ENCODE peak calls at places on chromosomes 12 and 14, in five cellular contexts. V, B, L, P and O are unnamed samples.
A peak's percentile ranks its signal among the peaks of the same experiment; 100 is the strongest.

GRCh38 chr12:117533687-117534086 is 172.3 kb upstream of the NOS1 start:
- DNase-seq in V (no peak), B (no peak), L (no peak), P (no peak), O (no peak)

GRCh38 chr12:4809449-4810218 is 89.4 kb downstream of the GALNT8 start:
- DNase-seq in V (no peak), B (no peak), L (no peak), P (no peak), O (no peak)

GRCh38 chr14:91997492-91997891 is 42.4 kb downstream of the TRIP11 start:
- DNase-seq in V (no peak), B (no peak), L (no peak), P (no peak), O (peak; percentile 12)

GRCh38 chr14:42911642-42912041 is 1305.0 kb downstream of the LRFN5 start:
- DNase-seq in V (no peak), B (no peak), L (peak; percentile 7), P (no peak), O (no peak)

GRCh38 chr12:51759175-51759574 is 89.3 kb downstream of the FIGNL2 start:
- DNase-seq in V (no peak), B (no peak), L (no peak), P (no peak), O (no peak)

GRCh38 chr12:114726092-114726710 is 42.2 kb upstream of the TBX3 start:
- DNase-seq in V (no peak), B (no peak), L (no peak), P (no peak), O (no peak)

GRCh38 chr12:123094349-123095073 is 56.4 kb downstream of the PITPNM2 start:
- DNase-seq in V (peak; percentile 56), B (peak; percentile 17), L (peak; percentile 37), P (peak; percentile 88), O (peak; percentile 85)

GRCh38 chr12:52381206-52381605 is 4.2 kb downstream of the KRT84 start:
- DNase-seq in V (no peak), B (no peak), L (no peak), P (no peak), O (no peak)

GRCh38 chr12:5581616-5582367 is 149.9 kb downstream of the NTF3 start:
- DNase-seq in V (no peak), B (no peak), L (no peak), P (no peak), O (peak; percentile 21)

GRCh38 chr14:23555882-23556699 is at the start of gene THTPA:
- DNase-seq in V (peak; percentile 62), B (peak; percentile 80), L (peak; percentile 91), P (peak; percentile 85), O (peak; percentile 84)

GRCh38 chr14:74671789-74672188 is 41.1 kb downstream of the AREL1 start:
- DNase-seq in V (no peak), B (no peak), L (peak; percentile 82), P (peak; percentile 80), O (peak; percentile 79)

GRCh38 chr12:116928504-116928903 is 17.8 kb downstream of the FBXW8 start:
- DNase-seq in V (no peak), B (no peak), L (no peak), P (no peak), O (no peak)

GRCh38 chr12:128578045-128578444 is 245.7 kb downstream of the SLC15A4 start:
- DNase-seq in V (no peak), B (no peak), L (no peak), P (no peak), O (no peak)

GRCh38 chr12:38399711-38400205 is 83.2 kb downstream of the ALG10B start:
- DNase-seq in V (no peak), B (no peak), L (no peak), P (no peak), O (no peak)

GRCh38 chr14:59481407-59482119 is 2.6 kb downstream of the L3HYPDH start:
- DNase-seq in V (no peak), B (no peak), L (peak; percentile 26), P (no peak), O (peak; percentile 96)

GRCh38 chr14:32933943-32934890 is 4.5 kb upstream of the NPAS3 start:
- DNase-seq in V (no peak), B (no peak), L (peak; percentile 47), P (no peak), O (peak; percentile 29)

GRCh38 chr14:64708148-64709004 is 4.2 kb downstream of the PLEKHG3 start:
- DNase-seq in V (no peak), B (no peak), L (no peak), P (peak; percentile 86), O (no peak)

GRCh38 chr14:23559010-23559920 is 3.2 kb downstream of the THTPA start:
- DNase-seq in V (no peak), B (no peak), L (peak; percentile 44), P (peak; percentile 45), O (peak; percentile 56)

GRCh38 chr14:41986726-41987125 is 380.1 kb downstream of the LRFN5 start:
- DNase-seq in V (no peak), B (no peak), L (peak; percentile 42), P (no peak), O (no peak)

GRCh38 chr14:93006484-93007128 is 83.7 kb downstream of the CHGA start:
- DNase-seq in V (no peak), B (no peak), L (peak; percentile 57), P (no peak), O (peak; percentile 23)

GRCh38 chr14:77037886-77038511 is 9.5 kb upstream of the IRF2BPL start:
- DNase-seq in V (no peak), B (no peak), L (no peak), P (no peak), O (no peak)

GRCh38 chr14:103377522-103378041 is 7.6 kb upstream of the MARK3 start:
- DNase-seq in V (no peak), B (no peak), L (no peak), P (peak; percentile 32), O (no peak)

GRCh38 chr12:34390846-34391700 is 368.8 kb downstream of the ALG10 start:
- DNase-seq in V (no peak), B (no peak), L (no peak), P (no peak), O (no peak)

GRCh38 chr14:71143391-71144290 is 236.4 kb downstream of the PCNX1 start:
- DNase-seq in V (no peak), B (no peak), L (peak; percentile 80), P (peak; percentile 63), O (peak; percentile 80)

GRCh38 chr12:53055471-53056266 is 5.8 kb downstream of the TNS2 start:
- DNase-seq in V (no peak), B (peak; percentile 11), L (no peak), P (no peak), O (no peak)

GRCh38 chr14:92513204-92513965 is at the start of gene RIN3:
- DNase-seq in V (no peak), B (no peak), L (peak; percentile 67), P (peak; percentile 43), O (peak; percentile 73)

GRCh38 chr14:104865631-104866441 is 768 bp downstream of the CEP170B start:
- DNase-seq in V (no peak), B (peak; percentile 38), L (peak; percentile 67), P (peak; percentile 70), O (peak; percentile 75)

GRCh38 chr12:68784015-68784414 is 24.0 kb upstream of the MDM2 start:
- DNase-seq in V (no peak), B (no peak), L (no peak), P (no peak), O (peak; percentile 16)

GRCh38 chr12:48105321-48105866 is 485 bp downstream of the SENP1 start:
- DNase-seq in V (no peak), B (no peak), L (no peak), P (no peak), O (no peak)

GRCh38 chr14:68468437-68469207 is 324.2 kb downstream of the ZFP36L1 start:
- DNase-seq in V (no peak), B (no peak), L (peak; percentile 80), P (peak; percentile 71), O (peak; percentile 85)

GRCh38 chr14:90576581-90576980 is 179.8 kb downstream of the CALM1 start:
- DNase-seq in V (no peak), B (no peak), L (peak; percentile 25), P (no peak), O (peak; percentile 74)

GRCh38 chr12:80321653-80322052 is 122.4 kb upstream of the PTPRQ start:
- DNase-seq in V (no peak), B (no peak), L (peak; percentile 9), P (peak; percentile 36), O (peak; percentile 69)

GRCh38 chr14:37546621-37547447 is 48.2 kb downstream of the FOXA1 start:
- DNase-seq in V (peak; percentile 66), B (no peak), L (peak; percentile 21), P (no peak), O (peak; percentile 60)

DNA sequence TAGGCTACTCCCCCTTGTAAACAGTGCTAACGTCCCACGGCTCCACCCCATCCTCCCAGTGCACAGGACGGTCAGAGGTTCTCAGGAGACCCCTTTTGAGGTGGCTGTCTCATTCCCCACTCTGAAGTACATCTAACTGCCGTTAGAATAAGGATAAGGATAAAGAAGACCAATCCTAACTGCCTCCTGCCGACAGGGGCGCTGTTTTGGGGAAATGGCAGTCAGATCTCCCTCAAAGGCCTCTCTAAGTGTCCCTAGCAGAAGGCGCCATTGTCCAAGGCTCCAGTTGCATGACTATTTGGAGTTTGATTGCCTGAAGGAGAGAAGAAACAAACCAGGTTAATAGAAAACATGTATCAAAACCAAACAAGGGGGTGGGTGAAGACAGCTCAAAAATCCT is 29.1 kb upstream of the KLRB1 start:
- DNase-seq in V (no peak), B (no peak), L (no peak), P (no peak), O (no peak)
- TF ChIP-seq CTCF in V (no peak), B (no peak), L (no peak), P (no peak), O (no peak)

GRCh38 chr12:54304187-54304810 is 3.5 kb upstream of the NFE2 start:
- DNase-seq in V (no peak), B (peak; percentile 60), L (no peak), P (peak; percentile 79), O (peak; percentile 60)
- H3K4me3 ChIP-seq in V (no peak overlapping the region), B (no peak overlapping the region), L (no peak overlapping the region), P (peak overlapping the region; percentile 26), O (no peak overlapping the region)

GRCh38 chr12:2796187-2796663 is 1.5 kb downstream of the FKBP4 start:
- DNase-seq in V (no peak), B (no peak), L (no peak), P (peak; percentile 23), O (no peak)
- TF ChIP-seq CTCF in V (no peak), B (no peak), L (no peak), P (no peak), O (no peak)

DNA sequence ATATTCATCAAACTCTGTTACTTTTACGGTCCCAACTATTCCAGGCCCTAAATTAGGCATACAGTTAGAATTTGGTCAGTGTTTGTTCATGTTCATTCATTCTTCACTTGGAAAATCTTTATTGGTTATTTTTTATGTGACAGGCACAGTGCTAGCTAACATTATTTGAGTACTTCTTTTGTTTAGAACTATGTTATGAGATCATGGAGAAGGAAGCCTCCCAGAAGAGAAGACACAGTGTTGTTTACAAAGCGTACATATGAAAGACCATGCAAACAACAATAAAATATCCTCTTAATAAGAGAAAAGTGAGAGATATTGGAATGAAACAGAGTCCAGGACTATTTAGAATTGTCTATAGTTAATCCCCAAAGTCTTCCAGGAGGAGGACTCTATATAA is 399.2 kb downstream of the LRIG3 start:
- DNase-seq in V (no peak), B (no peak), L (no peak), P (no peak), O (no peak)
- H3K4me3 ChIP-seq in V (no peak overlapping the region), B (no peak overlapping the region), L (no peak overlapping the region), P (no peak overlapping the region), O (no peak overlapping the region)